ENCODE peak calls at places on chromosomes 5 and 9, in nine cellular contexts. X is iPS-NIHi11; P is hepatocyte; S is 8988T; K is transverse colon; G is stimulated activated CD4-positive, alpha-beta T cell treated with anti-CD3 and anti-CD28 coated beads, Interleukin-12 subunit alpha, Interleukin-12 subunit beta, amount 100 ng/mL, for 4 hours; T is HTR-8/SVneo; J is CD8-positive, alpha-beta T cell; I is nucleus accumbens. Z is an unnamed sample.

GRCh38 chr9:76926324-76926731 is 20.4 kb upstream of the PRUNE2 start:
- DNase-seq in X (no peak), P (no peak), S (no peak), K (no peak), G (no peak), T (peak; percentile 39), J (no peak), I (no peak), Z (no peak)

GRCh38 chr9:107280543-107280942 is 2.5 kb upstream of the RAD23B start:
- DNase-seq in X (no peak), P (no peak), S (no peak), K (no peak), G (no peak), T (no peak), J (no peak), I (no peak), Z (no peak)

GRCh38 chr9:134913713-134914500 is 3.8 kb downstream of the FCN1 start:
- DNase-seq in X (no peak), P (no peak), S (no peak), K (no peak), G (no peak), T (no peak), J (no peak), I (no peak), Z (no peak)

GRCh38 chr5:82815871-82816270 is 261.3 kb downstream of the TMEM167A start:
- DNase-seq in X (no peak), P (no peak), S (no peak), K (no peak), G (no peak), T (no peak), J (no peak), I (no peak), Z (no peak)

GRCh38 chr5:176534640-176535039 is 2.6 kb downstream of the RNF44 start:
- DNase-seq in X (no peak), P (no peak), S (no peak), K (peak; percentile 56), G (no peak), T (no peak), J (peak; percentile 55), I (no peak), Z (no peak)

GRCh38 chr9:100595391-100596199 is 17.7 kb downstream of the CAVIN4 start:
- DNase-seq in X (peak; percentile 51), P (peak; percentile 77), S (no peak), K (no peak), G (no peak), T (peak; percentile 38), J (no peak), I (no peak), Z (no peak)

GRCh38 chr5:141864371-141865370 is 13.5 kb downstream of the PCDH1 start:
- DNase-seq in X (no peak), P (no peak), S (no peak), K (no peak), G (no peak), T (no peak), J (no peak), I (no peak), Z (no peak)

GRCh38 chr9:115986508-115986907 is 167.1 kb upstream of the PAPPA start:
- DNase-seq in X (no peak), P (no peak), S (no peak), K (no peak), G (no peak), T (no peak), J (no peak), I (no peak), Z (no peak)